ENCODE peak calls at places on chromosomes 16 and 17, in five cellular contexts. T is pancreas; H is GM12892; S is A549; M is activated T-helper 9 cell treated with anti-CD3 and anti-CD28 coated beads, Interleukin-2, amount 50 U/mL, for 16 hours. K is an unnamed sample.

GRCh38 chr16:66845791-66846221 is 1.6 kb downstream of the CA7 start:
- DNase-seq in T (no peak), H (no peak), S (no peak), M (no peak), K (no peak)

GRCh38 chr17:77645441-77646430 is 312.8 kb upstream of the TNRC6C start:
- DNase-seq in T (no peak), H (no peak), S (no peak), M (peak), K (no peak)

GRCh38 chr17:51056813-51057510 is 63.7 kb downstream of the SPAG9 start:
- DNase-seq in T (no peak), H (no peak), S (peak), M (no peak), K (peak)

GRCh38 chr17:80187493-80187892 is 17.7 kb downstream of the CARD14 start:
- DNase-seq in T (peak), H (no peak), S (peak), M (no peak), K (no peak)

GRCh38 chr17:74736423-74737298 is at the start of gene RAB37:
- DNase-seq in T (peak), H (peak), S (peak), M (peak), K (no peak)

GRCh38 chr16:67565470-67566100 is 3.3 kb downstream of the CTCF start:
- DNase-seq in T (no peak), H (no peak), S (no peak), M (no peak), K (no peak)

GRCh38 chr16:1413684-1414531 is 596 bp downstream of the UNKL start:
- DNase-seq in T (peak), H (peak), S (peak), M (peak), K (peak)

GRCh38 chr17:75897076-75898019 is 597 bp upstream of the TRIM65 start:
- DNase-seq in T (no peak), H (no peak), S (no peak), M (no peak), K (no peak)

GRCh38 chr17:80798595-80799552 is 192.8 kb upstream of the CHMP6 start:
- DNase-seq in T (no peak), H (no peak), S (no peak), M (no peak), K (no peak)

GRCh38 chr16:53518550-53519416 is 15.8 kb upstream of the AKTIP start:
- DNase-seq in T (no peak), H (peak), S (no peak), M (peak), K (peak)

GRCh38 chr16:1327619-1327947 is 5.9 kb upstream of the BAIAP3 start:
- DNase-seq in T (no peak), H (no peak), S (no peak), M (no peak), K (no peak)

GRCh38 chr17:32520737-32521399 is 34.1 kb downstream of the CDK5R1 start:
- DNase-seq in T (no peak), H (no peak), S (no peak), M (no peak), K (no peak)

GRCh38 chr17:44198721-44199552 is 747 bp downstream of the ATXN7L3 start:
- DNase-seq in T (peak), H (peak), S (peak), M (peak), K (no peak)

GRCh38 chr17:76561799-76562268 is 22.0 kb downstream of the PRCD start:
- DNase-seq in T (no peak), H (no peak), S (no peak), M (no peak), K (no peak)

GRCh38 chr16:69921125-69921524 is 30.0 kb upstream of the CLEC18A start:
- DNase-seq in T (no peak), H (no peak), S (no peak), M (no peak), K (no peak)

GRCh38 chr17:1486802-1487695 is 5.4 kb downstream of the MYO1C start:
- DNase-seq in T (peak), H (peak), S (peak), M (peak), K (peak)

GRCh38 chr17:39668141-39668924 is at the start of gene PNMT:
- DNase-seq in T (peak), H (peak), S (peak), M (peak), K (no peak)

GRCh38 chr16:72927199-72928088 is 120.5 kb downstream of the ZFHX3 start:
- DNase-seq in T (peak), H (no peak), S (peak), M (no peak), K (no peak)

GRCh38 chr16:24077989-24078388 is 178.1 kb upstream of the CACNG3 start:
- DNase-seq in T (no peak), H (no peak), S (no peak), M (no peak), K (no peak)

GRCh38 chr17:74770498-74771318 is 5.4 kb downstream of the NAT9 start:
- DNase-seq in T (peak), H (peak), S (peak), M (peak), K (no peak)

GRCh38 chr16:35391328-35391727 is 1931.9 kb downstream of the TP53TG3F start:
- DNase-seq in T (peak), H (no peak), S (no peak), M (no peak), K (peak)

GRCh38 chr17:17351356-17351891 is 48.3 kb downstream of the NT5M start:
- DNase-seq in T (no peak), H (no peak), S (no peak), M (no peak), K (no peak)

GRCh38 chr16:11871193-11871592 is 19.9 kb upstream of the RSL1D1 start:
- DNase-seq in T (no peak), H (no peak), S (no peak), M (no peak), K (no peak)

GRCh38 chr16:55482056-55482455 is 3.1 kb downstream of the MMP2 start:
- DNase-seq in T (no peak), H (no peak), S (no peak), M (no peak), K (no peak)

GRCh38 chr16:30382398-30383015 is at the start of gene SEPTIN1:
- DNase-seq in T (no peak), H (peak), S (no peak), M (peak), K (no peak)

GRCh38 chr17:49859991-49860953 is 12.4 kb upstream of the TAC4 start:
- DNase-seq in T (no peak), H (no peak), S (no peak), M (no peak), K (no peak)

GRCh38 chr16:4593069-4593468 is 21.6 kb downstream of the UBALD1 start:
- DNase-seq in T (no peak), H (no peak), S (no peak), M (no peak), K (no peak)

GRCh38 chr17:30450125-30451027 is 26.8 kb upstream of the GOSR1 start:
- DNase-seq in T (no peak), H (no peak), S (peak), M (no peak), K (no peak)

GRCh38 chr16:84548508-84548907 is 44.0 kb upstream of the MEAK7 start:
- DNase-seq in T (no peak), H (no peak), S (no peak), M (no peak), K (no peak)

GRCh38 chr17:50184611-50185398 is 16.6 kb downstream of the COL1A1 start:
- DNase-seq in T (no peak), H (no peak), S (no peak), M (no peak), K (no peak)

GRCh38 chr17:66432996-66433556 is 130.7 kb downstream of the PRKCA start:
- DNase-seq in T (no peak), H (no peak), S (no peak), M (no peak), K (no peak)

GRCh38 chr17:62790554-62790953 is 17.6 kb downstream of the MARCHF10 start:
- DNase-seq in T (no peak), H (no peak), S (no peak), M (no peak), K (no peak)

GRCh38 chr17:8046306-8046928 is 7.6 kb downstream of the ALOX15B start:
- DNase-seq in T (no peak), H (no peak), S (no peak), M (no peak), K (no peak)

GRCh38 chr17:1487939-1488825 is 4.3 kb downstream of the MYO1C start:
- DNase-seq in T (peak), H (peak), S (peak), M (peak), K (no peak)

GRCh38 chr16:66925322-66925840 is at the start of gene RRAD:
- DNase-seq in T (no peak), H (no peak), S (no peak), M (no peak), K (no peak)

GRCh38 chr17:33039874-33040273 is 48.2 kb downstream of the SPACA3 start:
- DNase-seq in T (no peak), H (no peak), S (no peak), M (no peak), K (no peak)

GRCh38 chr16:87198328-87198731 is 118.9 kb downstream of the C16orf95 start:
- DNase-seq in T (no peak), H (no peak), S (no peak), M (no peak), K (no peak)